ENCODE peak calls at places on chromosomes 16 and 17, in six cellular contexts. I, K, M, B, P and G are unnamed samples.

GRCh38 chr17:50686494-50687199 is 21.1 kb downstream of the ANKRD40 start:
- DNase-seq in M (peak; percentile 33), P (peak; percentile 48), B (no peak), I (peak; percentile 80), K (no peak), G (no peak)

GRCh38 chr16:50742521-50743150 is 750 bp downstream of the CYLD start:
- DNase-seq in M (peak; percentile 38), B (peak; percentile 7), P (peak; percentile 58), I (peak; percentile 31), K (peak; percentile 21), G (peak; percentile 72)

GRCh38 chr16:19375561-19376158 is 42.0 kb upstream of the TMC5 start:
- DNase-seq in M (peak; percentile 52), I (peak; percentile 71), K (peak; percentile 70), B (peak; percentile 1), P (peak; percentile 70), G (peak; percentile 52)

GRCh38 chr16:5769513-5769912 is 671.9 kb upstream of the EEF2KMT start:
- DNase-seq in B (no peak), M (no peak), K (no peak), P (no peak), I (no peak), G (no peak)

GRCh38 chr16:58579587-58579986 is 50.0 kb downstream of the CNOT1 start:
- DNase-seq in P (no peak), B (no peak), K (no peak), M (no peak), I (no peak), G (no peak)

GRCh38 chr17:48593840-48594411 is 347 bp upstream of the HOXB5 start:
- DNase-seq in I (peak; percentile 80), M (peak; percentile 32), K (peak; percentile 86), P (peak; percentile 75), B (no peak), G (peak; percentile 86)

GRCh38 chr17:47704116-47704515 is 10.2 kb downstream of the TBKBP1 start:
- DNase-seq in K (no peak), M (no peak), I (no peak), P (no peak), B (no peak), G (peak; percentile 52)

GRCh38 chr17:29760771-29761682 is 138.3 kb upstream of the CORO6 start:
- DNase-seq in M (peak; percentile 67), K (no peak), B (peak; percentile 39), I (peak; percentile 94), P (peak; percentile 86), G (peak; percentile 96)

GRCh38 chr16:66306366-66307150 is 59.9 kb upstream of the CDH5 start:
- DNase-seq in P (no peak), M (no peak), K (no peak), I (no peak), B (no peak), G (no peak)

GRCh38 chr16:4214215-4214621 is 27.7 kb downstream of the SRL start:
- DNase-seq in I (peak; percentile 82), P (peak; percentile 95), B (peak; percentile 62), M (peak; percentile 97), K (no peak), G (no peak)

GRCh38 chr17:72396121-72396520 is 275.3 kb downstream of the SOX9 start:
- DNase-seq in B (no peak), P (no peak), I (no peak), M (no peak), K (no peak), G (no peak)

GRCh38 chr17:43732961-43733360 is 25.6 kb downstream of the SOST start:
- DNase-seq in B (no peak), I (peak; percentile 64), M (peak; percentile 64), K (no peak), P (peak; percentile 91), G (no peak)

GRCh38 chr16:67663151-67663876 is 2.6 kb downstream of the PARD6A start:
- DNase-seq in B (no peak), K (no peak), I (peak; percentile 25), M (no peak), P (no peak), G (peak; percentile 69)

GRCh38 chr16:54282202-54282922 is 4.2 kb downstream of the IRX3 start:
- DNase-seq in P (no peak), K (peak; percentile 70), I (peak; percentile 62), B (no peak), M (no peak), G (peak; percentile 56)

GRCh38 chr17:32566303-32566702 is 79.5 kb downstream of the CDK5R1 start:
- DNase-seq in P (no peak), K (no peak), I (no peak), M (no peak), B (no peak), G (no peak)

GRCh38 chr17:4198995-4199394 is 56.0 kb downstream of the CYB5D2 start:
- DNase-seq in B (no peak), I (no peak), P (no peak), M (no peak), K (no peak), G (no peak)

GRCh38 chr16:4303973-4304372 is 11.9 kb upstream of the GLIS2 start:
- DNase-seq in M (no peak), K (no peak), I (no peak), B (no peak), P (no peak), G (no peak)

GRCh38 chr16:80996688-80997138 is 10.0 kb downstream of the CMC2 start:
- DNase-seq in I (no peak), B (no peak), M (no peak), K (no peak), P (no peak), G (no peak)

GRCh38 chr16:12119562-12119961 is 143.0 kb downstream of the SNX29 start:
- DNase-seq in M (peak; percentile 46), K (no peak), P (peak; percentile 32), B (no peak), I (no peak), G (no peak)

GRCh38 chr16:57113042-57113453 is 20.7 kb downstream of the CPNE2 start:
- DNase-seq in I (peak; percentile 48), M (no peak), P (peak; percentile 61), K (no peak), B (no peak), G (no peak)

GRCh38 chr16:74738816-74739215 is 35.8 kb downstream of the FA2H start:
- DNase-seq in M (no peak), B (no peak), I (no peak), P (no peak), K (no peak), G (no peak)

GRCh38 chr16:48946687-48947370 is 334.8 kb downstream of the CBLN1 start:
- DNase-seq in M (no peak), B (no peak), I (no peak), K (no peak), P (no peak), G (no peak)

GRCh38 chr17:2483084-2483483 is 28.6 kb downstream of the METTL16 start:
- DNase-seq in P (no peak), I (no peak), K (no peak), M (no peak), B (no peak), G (no peak)

GRCh38 chr17:34386925-34387550 is 24.0 kb upstream of the CCL1 start:
- DNase-seq in P (peak; percentile 71), I (peak; percentile 65), M (no peak), K (no peak), B (no peak), G (peak; percentile 26)

GRCh38 chr17:3542410-3543088 is 15.1 kb downstream of the TRPV3 start:
- DNase-seq in K (no peak), P (no peak), B (no peak), I (no peak), M (no peak), G (no peak)

GRCh38 chr17:7045492-7046126 is 1.7 kb upstream of the SLC16A11 start:
- DNase-seq in M (peak; percentile 84), K (no peak), P (peak; percentile 92), I (peak; percentile 89), B (peak; percentile 35), G (peak; percentile 66)

GRCh38 chr16:67767953-67768352 is 38.4 kb downstream of the RANBP10 start:
- DNase-seq in M (peak; percentile 75), I (peak; percentile 66), K (no peak), B (peak; percentile 26), P (peak; percentile 86), G (no peak)

GRCh38 chr16:11059588-11059987 is 115.2 kb downstream of the CLEC16A start:
- DNase-seq in K (no peak), I (no peak), M (no peak), B (no peak), P (no peak), G (no peak)
- TF ChIP-seq CTCF in K (no peak), I (no peak), M (no peak), B (no peak), P (no peak), G (no peak)

DNA sequence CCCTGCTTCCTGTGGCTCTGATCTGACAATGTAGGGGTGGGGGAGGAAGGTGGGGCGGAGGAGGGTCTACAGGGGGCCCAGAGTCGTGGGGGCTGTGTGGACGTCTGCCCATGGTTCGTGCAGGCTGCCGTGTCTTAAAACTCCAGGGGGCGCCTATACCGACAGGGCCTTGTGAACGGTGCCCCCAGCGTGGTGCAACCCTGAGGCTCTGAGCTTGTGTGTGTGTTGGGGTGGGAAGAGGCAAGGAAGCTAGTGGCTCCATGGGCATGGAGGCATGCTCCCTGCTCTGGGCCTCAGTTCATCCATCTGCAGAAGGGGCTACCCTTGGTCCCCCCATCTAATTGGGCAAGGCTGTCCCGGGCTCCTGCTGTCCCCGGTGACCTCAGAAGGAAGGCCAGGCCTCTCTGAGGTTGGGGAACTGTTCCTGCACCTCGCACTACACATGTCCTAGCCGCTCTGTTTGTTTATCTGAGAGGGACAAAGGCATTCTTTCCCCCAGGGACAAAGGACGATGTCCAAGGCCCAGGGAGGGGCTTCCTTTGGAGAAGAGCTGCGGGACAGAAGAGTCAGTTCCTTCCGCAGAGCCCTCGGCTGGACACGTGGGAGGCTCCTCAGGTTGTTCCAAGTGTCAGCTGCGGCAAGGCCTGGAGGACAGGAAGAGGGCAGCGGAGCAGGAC is 13.5 kb downstream of the CA4 start:
- DNase-seq in B (no peak), I (no peak), P (no peak), K (peak; percentile 31), M (no peak), G (no peak)
- TF ChIP-seq CTCF in B (no peak), I (no peak), P (no peak), K (peak; percentile 24), M (no peak), G (no peak)

DNA sequence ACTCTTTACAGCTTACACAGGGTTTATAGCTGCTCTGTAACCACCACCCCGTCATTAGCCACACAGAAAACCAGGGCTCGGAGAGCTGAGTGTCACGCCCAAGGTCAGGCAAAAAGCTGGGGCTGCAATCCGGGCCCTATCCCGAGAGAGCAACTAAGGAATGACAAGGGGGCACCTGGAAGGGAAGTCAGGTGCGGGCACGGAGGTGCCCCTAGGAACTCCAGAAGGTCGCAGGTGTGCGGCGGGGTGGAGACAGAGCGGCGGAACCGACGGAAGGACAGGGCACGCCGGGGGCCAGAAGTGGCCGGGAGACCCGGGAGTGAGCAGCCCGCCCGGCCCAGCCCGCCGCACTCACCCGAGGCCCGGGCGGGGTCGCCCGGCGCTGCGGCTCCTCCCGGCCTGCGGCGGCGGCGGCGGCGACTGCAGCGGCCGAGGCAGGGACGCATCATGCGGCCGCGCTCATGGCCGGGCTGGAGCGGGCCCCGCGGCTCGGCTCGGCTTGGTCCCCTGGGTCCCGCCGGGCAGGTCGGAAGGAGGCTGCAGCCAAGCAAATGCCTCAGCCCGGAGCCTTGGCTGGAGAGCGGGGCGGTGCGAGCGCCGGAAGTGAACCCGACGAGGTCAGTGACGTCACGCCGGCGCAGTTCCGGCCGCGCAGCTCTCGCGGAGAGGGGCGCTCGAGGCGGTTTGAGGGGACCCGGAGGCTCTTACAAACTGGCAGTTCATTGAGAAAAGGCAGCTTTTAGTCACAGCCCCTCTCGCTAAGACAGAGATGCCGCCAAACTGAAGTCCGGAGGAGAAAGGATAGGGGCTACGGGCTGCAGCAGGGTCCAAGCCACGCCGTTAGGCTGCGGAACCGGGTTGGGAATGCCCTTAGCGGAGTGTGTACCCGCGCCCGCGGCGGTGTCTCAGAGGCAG is at the start of gene ZDHHC7:
- DNase-seq in K (peak; percentile 93), I (peak; percentile 92), M (peak; percentile 53), P (peak; percentile 85), B (no peak), G (peak; percentile 89)
- TF ChIP-seq CTCF in K (no peak), I (peak; percentile 3), M (no peak), P (peak; percentile 1), B (peak; percentile 24), G (no peak)

GRCh38 chr16:20933589-20933988 is 33.0 kb downstream of the LYRM1 start:
- DNase-seq in K (no peak), B (no peak), M (no peak), P (no peak), I (peak; percentile 14), G (no peak)
- TF ChIP-seq CTCF in K (no peak), B (no peak), M (no peak), P (no peak), I (no peak), G (no peak)